ENCODE peak calls at places on chromosomes 3 and 15, in six cellular contexts. I, B, S, O, R and E are unnamed samples.

GRCh38 chr15:36347272-36347864 is 232.1 kb upstream of the CDIN1 start:
- DNase-seq in I (no peak), B (no peak), S (no peak), O (no peak), R (no peak), E (no peak)

GRCh38 chr3:132554437-132554836 is 42.6 kb upstream of the ACKR4 start:
- DNase-seq in I (no peak), B (no peak), S (peak; percentile 62), O (peak; percentile 22), R (no peak), E (no peak)

GRCh38 chr3:172158741-172159140 is 119.4 kb downstream of the FNDC3B start:
- DNase-seq in I (no peak), B (no peak), S (no peak), O (no peak), R (no peak), E (no peak)

GRCh38 chr3:176946169-176946568 is 251.1 kb downstream of the TBL1XR1 start:
- DNase-seq in I (no peak), B (no peak), S (no peak), O (no peak), R (no peak), E (no peak)

GRCh38 chr3:65483475-65483874 is 555.2 kb downstream of the MAGI1 start:
- DNase-seq in I (peak; percentile 33), B (peak; percentile 26), S (peak; percentile 53), O (peak; percentile 22), R (no peak), E (peak; percentile 72)

GRCh38 chr15:41878355-41878699 is 15.5 kb downstream of the SPTBN5 start:
- DNase-seq in I (no peak), B (no peak), S (no peak), O (no peak), R (no peak), E (peak; percentile 83)

GRCh38 chr3:24495334-24495994 is 814 bp upstream of the THRB start:
- DNase-seq in I (peak; percentile 59), B (peak; percentile 30), S (peak; percentile 69), O (no peak), R (no peak), E (peak; percentile 70)

GRCh38 chr3:158103131-158103955 is 2.9 kb downstream of the SHOX2 start:
- DNase-seq in I (peak; percentile 81), B (peak; percentile 23), S (no peak), O (peak; percentile 61), R (no peak), E (peak; percentile 51)

GRCh38 chr3:160413613-160414248 is 14.3 kb downstream of the SMC4 start:
- DNase-seq in I (peak; percentile 79), B (peak; percentile 42), S (peak; percentile 59), O (peak; percentile 86), R (peak; percentile 41), E (no peak)

GRCh38 chr15:65329298-65329990 is 25.0 kb downstream of the RNU5B-1 start:
- DNase-seq in I (no peak), B (no peak), S (no peak), O (no peak), R (no peak), E (no peak)